ENCODE peak calls at places on chromosomes 13 and 19, in eight cellular contexts. One of them, this sample, is unnamed. For H3K4me1, the result is how much of the 10 kb centered on the place peaks cover.

GRCh38 chr19:5967994-5968430 is 9.9 kb downstream of the RANBP3 start:
- DNase-seq in body of pancreas: peak
- DNase-seq in Peyer's patch: peak
- DNase-seq in hepatocyte: peak
- DNase-seq in right cardiac atrium: peak
- DNase-seq in neural progenitor cell: peak
- DNase-seq in breast epithelium: peak
- DNase-seq in GM23248: peak
- DNase-seq in this sample: peak

GRCh38 chr13:74927823-74928222 is 554.1 kb downstream of the TBC1D4 start:
- DNase-seq in body of pancreas: no peak
- DNase-seq in Peyer's patch: no peak
- DNase-seq in hepatocyte: no peak
- DNase-seq in right cardiac atrium: no peak
- DNase-seq in neural progenitor cell: no peak
- DNase-seq in breast epithelium: no peak
- DNase-seq in GM23248: no peak
- DNase-seq in this sample: no peak

GRCh38 chr19:5343848-5344247 is 3.2 kb upstream of the PTPRS start:
- DNase-seq in body of pancreas: no peak
- DNase-seq in Peyer's patch: no peak
- DNase-seq in hepatocyte: no peak
- DNase-seq in right cardiac atrium: no peak
- DNase-seq in neural progenitor cell: no peak
- DNase-seq in breast epithelium: no peak
- DNase-seq in GM23248: peak
- DNase-seq in this sample: peak

GRCh38 chr13:70732611-70733010 is 624.4 kb upstream of the KLHL1 start:
- DNase-seq in body of pancreas: no peak
- DNase-seq in Peyer's patch: no peak
- DNase-seq in hepatocyte: no peak
- DNase-seq in right cardiac atrium: no peak
- DNase-seq in neural progenitor cell: peak
- DNase-seq in breast epithelium: no peak
- DNase-seq in GM23248: no peak
- DNase-seq in this sample: no peak

GRCh38 chr13:19592657-19593175 is 31.4 kb upstream of the TPTE2 start:
- DNase-seq in body of pancreas: no peak
- DNase-seq in Peyer's patch: no peak
- DNase-seq in hepatocyte: no peak
- DNase-seq in right cardiac atrium: no peak
- DNase-seq in neural progenitor cell: no peak
- DNase-seq in breast epithelium: no peak
- DNase-seq in GM23248: no peak
- DNase-seq in this sample: no peak

GRCh38 chr13:52002361-52002760 is 8.9 kb downstream of the ATP7B start:
- DNase-seq in body of pancreas: no peak
- DNase-seq in Peyer's patch: no peak
- DNase-seq in hepatocyte: no peak
- DNase-seq in right cardiac atrium: no peak
- DNase-seq in neural progenitor cell: no peak
- DNase-seq in breast epithelium: no peak
- DNase-seq in GM23248: no peak
- DNase-seq in this sample: no peak

GRCh38 chr13:44084146-44084545 is 204.4 kb downstream of the LACC1 start:
- DNase-seq in body of pancreas: no peak
- DNase-seq in Peyer's patch: no peak
- DNase-seq in hepatocyte: no peak
- DNase-seq in right cardiac atrium: no peak
- DNase-seq in neural progenitor cell: no peak
- DNase-seq in breast epithelium: no peak
- DNase-seq in GM23248: no peak
- DNase-seq in this sample: no peak

GRCh38 chr19:7152568-7152967 is 83.1 kb downstream of the ZNF557 start:
- DNase-seq in body of pancreas: no peak
- DNase-seq in Peyer's patch: no peak
- DNase-seq in hepatocyte: no peak
- DNase-seq in right cardiac atrium: no peak
- DNase-seq in neural progenitor cell: peak
- DNase-seq in breast epithelium: no peak
- DNase-seq in GM23248: peak
- DNase-seq in this sample: no peak

GRCh38 chr13:47908200-47908902 is 92.7 kb downstream of the SUCLA2 start:
- DNase-seq in body of pancreas: no peak
- DNase-seq in Peyer's patch: no peak
- DNase-seq in hepatocyte: no peak
- DNase-seq in right cardiac atrium: no peak
- DNase-seq in neural progenitor cell: no peak
- DNase-seq in breast epithelium: no peak
- DNase-seq in GM23248: peak
- DNase-seq in this sample: peak

GRCh38 chr19:43739836-43740235 is 14.9 kb downstream of the SMG9 start:
- DNase-seq in body of pancreas: no peak
- DNase-seq in Peyer's patch: peak
- DNase-seq in hepatocyte: no peak
- DNase-seq in right cardiac atrium: no peak
- DNase-seq in neural progenitor cell: no peak
- DNase-seq in breast epithelium: peak
- DNase-seq in GM23248: no peak
- DNase-seq in this sample: no peak

GRCh38 chr19:41449079-41449864 is 6.3 kb downstream of the ERICH4 start:
- DNase-seq in body of pancreas: peak
- DNase-seq in Peyer's patch: peak
- DNase-seq in hepatocyte: peak
- DNase-seq in right cardiac atrium: peak
- DNase-seq in neural progenitor cell: peak
- DNase-seq in breast epithelium: peak
- DNase-seq in GM23248: peak
- DNase-seq in this sample: peak

GRCh38 chr13:70457474-70457873 is 349.2 kb upstream of the KLHL1 start:
- DNase-seq in body of pancreas: no peak
- DNase-seq in Peyer's patch: no peak
- DNase-seq in hepatocyte: peak
- DNase-seq in right cardiac atrium: no peak
- DNase-seq in neural progenitor cell: no peak
- DNase-seq in breast epithelium: no peak
- DNase-seq in GM23248: no peak
- DNase-seq in this sample: no peak

GRCh38 chr13:70391678-70392077 is 283.4 kb upstream of the KLHL1 start:
- DNase-seq in body of pancreas: peak
- DNase-seq in Peyer's patch: peak
- DNase-seq in hepatocyte: peak
- DNase-seq in right cardiac atrium: no peak
- DNase-seq in neural progenitor cell: no peak
- DNase-seq in breast epithelium: no peak
- DNase-seq in GM23248: no peak
- DNase-seq in this sample: no peak

GRCh38 chr13:101621099-101621498 is 168.6 kb downstream of the ITGBL1 start:
- DNase-seq in body of pancreas: no peak
- DNase-seq in Peyer's patch: no peak
- DNase-seq in hepatocyte: no peak
- DNase-seq in right cardiac atrium: no peak
- DNase-seq in neural progenitor cell: no peak
- DNase-seq in breast epithelium: no peak
- DNase-seq in GM23248: no peak
- DNase-seq in this sample: no peak

GRCh38 chr19:51060336-51060735 is 4.6 kb downstream of the KLK13 start:
- DNase-seq in body of pancreas: no peak
- DNase-seq in Peyer's patch: no peak
- DNase-seq in hepatocyte: no peak
- DNase-seq in right cardiac atrium: no peak
- DNase-seq in neural progenitor cell: no peak
- DNase-seq in breast epithelium: no peak
- DNase-seq in GM23248: no peak
- DNase-seq in this sample: no peak

GRCh38 chr13:109783815-109784589 is 2.4 kb downstream of the IRS2 start:
- DNase-seq in body of pancreas: no peak
- DNase-seq in Peyer's patch: peak
- DNase-seq in hepatocyte: no peak
- DNase-seq in right cardiac atrium: peak
- DNase-seq in neural progenitor cell: no peak
- DNase-seq in breast epithelium: peak
- DNase-seq in GM23248: no peak
- DNase-seq in this sample: no peak

GRCh38 chr19:35329323-35329722 is 336 bp downstream of the CD22 start:
- DNase-seq in body of pancreas: no peak
- DNase-seq in Peyer's patch: no peak
- DNase-seq in hepatocyte: no peak
- DNase-seq in right cardiac atrium: no peak
- DNase-seq in neural progenitor cell: no peak
- DNase-seq in breast epithelium: no peak
- DNase-seq in GM23248: no peak
- DNase-seq in this sample: no peak
- H3K4me1 ChIP-seq in body of pancreas: under half
- H3K4me1 ChIP-seq in Peyer's patch: under half
- H3K4me1 ChIP-seq in hepatocyte: under half
- H3K4me1 ChIP-seq in right cardiac atrium: under half
- H3K4me1 ChIP-seq in neural progenitor cell: under half
- H3K4me1 ChIP-seq in breast epithelium: under half
- H3K4me1 ChIP-seq in GM23248: under half
- H3K4me1 ChIP-seq in this sample: under half

DNA sequence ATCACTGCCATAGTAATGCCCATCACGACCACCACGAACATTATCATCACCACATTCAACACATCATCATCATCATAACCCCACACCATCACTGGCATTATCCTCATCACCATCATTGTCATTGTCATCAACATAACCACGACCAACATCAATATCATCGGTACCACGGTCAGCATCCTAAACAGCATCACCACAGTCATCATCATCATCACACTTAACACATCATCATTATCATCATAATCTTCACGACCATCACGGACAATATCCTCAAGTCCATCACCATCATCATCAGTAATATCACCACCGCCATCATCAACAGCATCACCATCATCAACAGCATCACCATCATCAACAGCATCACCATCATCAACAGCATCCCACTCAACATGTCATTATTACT is 70.3 kb downstream of the MBD3L1 start:
- DNase-seq in body of pancreas: no peak
- DNase-seq in Peyer's patch: no peak
- DNase-seq in hepatocyte: no peak
- DNase-seq in right cardiac atrium: no peak
- DNase-seq in neural progenitor cell: no peak
- DNase-seq in breast epithelium: no peak
- DNase-seq in GM23248: no peak
- DNase-seq in this sample: no peak
- H3K4me1 ChIP-seq in body of pancreas: under half
- H3K4me1 ChIP-seq in Peyer's patch: under half
- H3K4me1 ChIP-seq in hepatocyte: under half
- H3K4me1 ChIP-seq in right cardiac atrium: under half
- H3K4me1 ChIP-seq in neural progenitor cell: under half
- H3K4me1 ChIP-seq in breast epithelium: under half
- H3K4me1 ChIP-seq in GM23248: under half
- H3K4me1 ChIP-seq in this sample: under half

GRCh38 chr19:46901701-46902401 is 41.1 kb downstream of the ARHGAP35 start:
- DNase-seq in body of pancreas: no peak
- DNase-seq in Peyer's patch: no peak
- DNase-seq in hepatocyte: no peak
- DNase-seq in right cardiac atrium: no peak
- DNase-seq in neural progenitor cell: no peak
- DNase-seq in breast epithelium: no peak
- DNase-seq in GM23248: peak
- DNase-seq in this sample: peak

GRCh38 chr19:46900341-46900740 is 39.5 kb downstream of the ARHGAP35 start:
- DNase-seq in body of pancreas: no peak
- DNase-seq in Peyer's patch: no peak
- DNase-seq in hepatocyte: no peak
- DNase-seq in right cardiac atrium: no peak
- DNase-seq in neural progenitor cell: no peak
- DNase-seq in breast epithelium: no peak
- DNase-seq in GM23248: no peak
- DNase-seq in this sample: no peak

GRCh38 chr19:46903458-46903857 is 42.7 kb downstream of the ARHGAP35 start:
- DNase-seq in body of pancreas: no peak
- DNase-seq in Peyer's patch: no peak
- DNase-seq in hepatocyte: no peak
- DNase-seq in right cardiac atrium: no peak
- DNase-seq in neural progenitor cell: no peak
- DNase-seq in breast epithelium: no peak
- DNase-seq in GM23248: no peak
- DNase-seq in this sample: no peak

GRCh38 chr19:46904114-46905060 is 43.6 kb downstream of the ARHGAP35 start:
- DNase-seq in body of pancreas: peak
- DNase-seq in Peyer's patch: no peak
- DNase-seq in hepatocyte: peak
- DNase-seq in right cardiac atrium: peak
- DNase-seq in neural progenitor cell: no peak
- DNase-seq in breast epithelium: no peak
- DNase-seq in GM23248: peak
- DNase-seq in this sample: peak

DNA sequence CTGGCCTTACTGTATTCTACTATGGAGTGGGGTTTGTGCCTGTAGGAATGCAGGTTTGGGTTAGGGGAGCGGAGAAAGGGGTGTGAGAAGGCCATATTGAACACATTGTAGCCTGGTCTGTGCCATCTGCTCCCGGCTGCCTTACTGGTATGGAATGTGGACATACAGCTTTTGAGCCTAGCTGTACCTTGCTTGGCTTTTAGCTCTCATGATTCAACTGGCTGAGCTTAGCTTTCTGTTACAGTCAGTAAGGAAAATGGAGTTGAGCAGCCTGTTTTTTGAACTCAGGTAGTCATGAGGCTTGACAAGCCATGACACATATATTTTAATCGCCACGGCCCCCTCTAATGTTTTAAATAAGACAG is 41.6 kb downstream of the ARHGAP35 start:
- DNase-seq in body of pancreas: peak
- DNase-seq in Peyer's patch: no peak
- DNase-seq in hepatocyte: peak
- DNase-seq in right cardiac atrium: no peak
- DNase-seq in neural progenitor cell: no peak
- DNase-seq in breast epithelium: peak
- DNase-seq in GM23248: peak
- DNase-seq in this sample: peak
- H3K4me1 ChIP-seq in body of pancreas: under half
- H3K4me1 ChIP-seq in Peyer's patch: under half
- H3K4me1 ChIP-seq in hepatocyte: under half
- H3K4me1 ChIP-seq in right cardiac atrium: under half
- H3K4me1 ChIP-seq in neural progenitor cell: under half
- H3K4me1 ChIP-seq in breast epithelium: under half
- H3K4me1 ChIP-seq in GM23248: half or more
- H3K4me1 ChIP-seq in this sample: under half

DNA sequence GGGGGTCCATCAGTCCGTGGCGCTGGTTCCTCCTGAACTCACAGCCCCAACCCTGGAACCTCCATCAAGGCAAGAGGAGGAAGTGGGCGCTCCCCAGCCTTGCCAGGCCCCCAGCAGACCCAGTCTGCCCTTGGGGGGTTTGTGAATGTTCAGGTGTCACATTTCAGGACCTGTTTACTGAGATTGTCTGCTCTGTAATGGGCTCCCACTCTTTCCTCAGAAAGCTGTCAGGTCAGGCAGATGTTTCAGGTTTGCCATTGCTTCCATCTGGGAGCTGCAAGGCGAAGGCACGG is 29.4 kb downstream of the TSSK6 start:
- DNase-seq in body of pancreas: no peak
- DNase-seq in Peyer's patch: no peak
- DNase-seq in hepatocyte: no peak
- DNase-seq in right cardiac atrium: no peak
- DNase-seq in neural progenitor cell: no peak
- DNase-seq in breast epithelium: no peak
- DNase-seq in GM23248: no peak
- DNase-seq in this sample: no peak
- H3K4me1 ChIP-seq in body of pancreas: half or more
- H3K4me1 ChIP-seq in Peyer's patch: half or more
- H3K4me1 ChIP-seq in hepatocyte: half or more
- H3K4me1 ChIP-seq in right cardiac atrium: under half
- H3K4me1 ChIP-seq in neural progenitor cell: under half
- H3K4me1 ChIP-seq in breast epithelium: under half
- H3K4me1 ChIP-seq in GM23248: under half
- H3K4me1 ChIP-seq in this sample: under half

This sample was measured in astrocyte.